ENCODE peak calls at places on chromosomes 5 and 9, in four cellular contexts. M is lower lobe of right lung, H is body of pancreas, Y is fibroblast of lung. P is an unnamed sample. For H3K9me3, H3K27me3 and H3K36me3, the result is how much of the 10 kb centered on the place peaks cover.

GRCh38 chr5:11902304-11902703 is 1.9 kb downstream of the CTNND2 start:
- DNase-seq in M (no peak), H (peak), Y (no peak), P (no peak)

GRCh38 chr5:87260604-87261200 is 7.0 kb upstream of the RASA1 start:
- DNase-seq in M (no peak), H (no peak), Y (no peak), P (no peak)

GRCh38 chr5:76175051-76175666 is 92.0 kb downstream of the SV2C start:
- DNase-seq in M (no peak), H (peak), Y (peak), P (peak)

GRCh38 chr5:148956632-148957385 is 106.1 kb downstream of the SH3TC2 start:
- DNase-seq in M (no peak), H (peak), Y (peak), P (no peak)

GRCh38 chr5:82719368-82719767 is 357.8 kb downstream of the TMEM167A start:
- DNase-seq in M (no peak), H (no peak), Y (peak), P (peak)

GRCh38 chr5:82734291-82734690 is 342.9 kb downstream of the TMEM167A start:
- DNase-seq in M (no peak), H (no peak), Y (peak), P (no peak)

GRCh38 chr5:170648546-170648945 is 135.0 kb upstream of the GABRP start:
- DNase-seq in M (no peak), H (no peak), Y (no peak), P (peak)

GRCh38 chr5:173919443-173919842 is 31.3 kb downstream of the CPEB4 start:
- DNase-seq in M (no peak), H (no peak), Y (peak), P (no peak)

GRCh38 chr9:107360098-107360497 is 77.0 kb downstream of the RAD23B start:
- DNase-seq in M (no peak), H (no peak), Y (peak), P (no peak)

GRCh38 chr9:133380734-133381133 is 4.6 kb downstream of the STKLD1 start:
- DNase-seq in M (no peak), H (no peak), Y (no peak), P (no peak)

GRCh38 chr5:150987746-150988145 is 32.6 kb upstream of the GPX3 start:
- DNase-seq in M (no peak), H (no peak), Y (no peak), P (no peak)

GRCh38 chr5:54867310-54867944 is 118.0 kb downstream of the ESM1 start:
- DNase-seq in M (no peak), H (no peak), Y (peak), P (no peak)

GRCh38 chr5:149257875-149258705 is 13.6 kb upstream of the AFAP1L1 start:
- DNase-seq in M (no peak), H (no peak), Y (peak), P (peak)

GRCh38 chr5:128764910-128765309 is 200.4 kb upstream of the SLC27A6 start:
- DNase-seq in M (no peak), H (no peak), Y (no peak), P (peak)

GRCh38 chr9:31615964-31616363 is 768.5 kb upstream of the ACO1 start:
- DNase-seq in M (no peak), H (no peak), Y (no peak), P (no peak)

GRCh38 chr9:87464110-87464991 is 33.3 kb upstream of the DAPK1 start:
- DNase-seq in M (no peak), H (no peak), Y (peak), P (peak)

GRCh38 chr9:89593776-89594427 is 10.9 kb upstream of the GADD45G start:
- DNase-seq in M (peak), H (peak), Y (peak), P (peak)

GRCh38 chr5:1701194-1701593 is 98.4 kb downstream of the MRPL36 start:
- DNase-seq in M (no peak), H (no peak), Y (no peak), P (no peak)

GRCh38 chr5:10691826-10692785 is 68.9 kb downstream of the DAP start:
- DNase-seq in M (no peak), H (no peak), Y (peak), P (no peak)

GRCh38 chr5:34669931-34670516 is 13.9 kb downstream of the RAI14 start:
- DNase-seq in M (no peak), H (peak), Y (no peak), P (no peak)

GRCh38 chr5:10633271-10634049 is 69.6 kb downstream of the ANKRD33B start:
- DNase-seq in M (no peak), H (no peak), Y (no peak), P (no peak)

GRCh38 chr5:52043543-52043942 is 660.3 kb downstream of the ISL1 start:
- DNase-seq in M (no peak), H (no peak), Y (no peak), P (no peak)

GRCh38 chr5:58818515-58818914 is 235.6 kb downstream of the RAB3C start:
- DNase-seq in M (no peak), H (no peak), Y (no peak), P (no peak)

GRCh38 chr5:41736641-41737040 is 133.6 kb downstream of the OXCT1 start:
- DNase-seq in M (no peak), H (no peak), Y (peak), P (no peak)

GRCh38 chr5:68803881-68804319 is 289.9 kb upstream of the SLC30A5 start:
- DNase-seq in M (no peak), H (no peak), Y (no peak), P (no peak)

GRCh38 chr5:144566747-144567415 is 396.2 kb downstream of the KCTD16 start:
- DNase-seq in M (no peak), H (no peak), Y (peak), P (peak)

GRCh38 chr5:174798411-174798930 is 74.1 kb downstream of the MSX2 start:
- DNase-seq in M (no peak), H (no peak), Y (peak), P (no peak)

GRCh38 chr9:21995652-21996275 is 1.2 kb downstream of the CDKN2B-AS1 start:
- DNase-seq in M (peak), H (peak), Y (peak), P (no peak)

GRCh38 chr5:72584466-72584865 is 77.3 kb upstream of the ZNF366 start:
- DNase-seq in M (no peak), H (no peak), Y (no peak), P (no peak)

GRCh38 chr9:97474373-97474925 is 27.0 kb upstream of the TMOD1 start:
- DNase-seq in M (no peak), H (no peak), Y (peak), P (no peak)

GRCh38 chr9:113536166-113536482 is 72.6 kb downstream of the RGS3 start:
- DNase-seq in M (no peak), H (no peak), Y (no peak), P (no peak)

DNA sequence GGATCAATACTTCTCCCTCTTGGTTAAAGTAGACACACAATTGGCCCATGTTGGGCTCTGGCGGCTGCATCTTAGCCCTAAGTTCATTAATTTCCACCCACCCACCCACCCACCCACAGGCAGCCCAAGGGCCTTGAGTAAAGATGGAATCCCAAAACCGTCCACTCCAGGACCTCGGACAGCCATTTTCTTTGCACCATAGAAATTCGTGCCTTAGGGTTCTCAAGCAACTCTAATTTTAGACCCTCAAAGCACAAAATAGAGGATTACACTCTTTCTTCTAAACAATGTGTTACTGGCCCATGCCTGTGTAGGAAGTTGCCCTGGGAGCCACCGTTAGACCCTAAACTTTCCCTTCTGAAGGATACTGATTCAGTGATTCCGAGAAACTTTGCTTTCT is 568.5 kb downstream of the IRX1 start:
- DNase-seq in M (no peak), H (no peak), Y (no peak), P (no peak)
- H3K9me3 ChIP-seq in M (under half), H (under half), Y (under half), P (under half)

DNA sequence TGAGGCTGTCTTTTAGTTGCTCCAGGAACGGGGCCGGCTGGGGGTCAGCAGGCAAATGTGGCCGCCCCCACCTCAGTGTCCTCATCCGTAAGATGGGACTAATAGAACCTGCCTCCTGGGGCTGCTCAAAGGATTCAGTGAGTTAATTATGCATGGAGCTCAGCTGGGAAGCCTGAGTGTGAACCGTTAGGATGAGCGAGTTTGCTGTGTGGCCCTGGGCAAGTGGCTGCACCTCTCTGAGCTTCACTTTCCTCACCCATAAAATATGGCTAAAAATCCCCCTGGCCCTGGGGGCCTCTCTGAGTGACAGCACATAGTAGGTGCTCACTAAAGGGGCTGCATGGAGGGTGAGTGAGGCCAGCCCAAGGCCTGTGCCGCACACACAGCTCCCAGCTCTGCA is 17.9 kb downstream of the ASS1 start:
- DNase-seq in M (no peak), H (no peak), Y (no peak), P (no peak)
- H3K27me3 ChIP-seq in M (under half), H (under half), Y (under half), P (under half)

DNA sequence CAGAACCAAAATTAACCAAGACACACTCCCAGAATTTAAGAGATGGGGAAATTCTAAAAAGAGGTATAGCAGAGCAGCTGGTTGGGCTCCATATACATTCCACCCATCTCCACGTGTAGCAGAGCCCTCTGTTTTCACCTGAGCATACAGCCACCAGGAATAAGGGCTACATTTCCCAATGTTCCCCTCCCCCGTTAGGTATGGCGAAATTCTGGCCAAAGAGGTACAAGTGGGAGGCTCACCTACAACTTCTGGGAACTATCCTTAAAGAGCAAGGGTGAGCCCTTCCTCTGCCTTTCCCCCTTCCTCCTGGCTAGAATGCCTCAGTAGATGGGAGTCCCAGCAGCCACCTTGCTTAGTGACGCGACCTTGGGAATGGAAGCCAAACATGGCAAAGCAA is 5.3 kb upstream of the SAP30L start:
- DNase-seq in M (no peak), H (no peak), Y (no peak), P (no peak)
- H3K36me3 ChIP-seq in M (half or more), H (under half), Y (under half), P (under half)

GRCh38 chr5:178460598-178461425 is 129.4 kb downstream of the COL23A1 start:
- DNase-seq in M (peak), H (peak), Y (no peak), P (peak)
- H3K9me3 ChIP-seq in M (under half), H (under half), Y (under half), P (under half)

DNA sequence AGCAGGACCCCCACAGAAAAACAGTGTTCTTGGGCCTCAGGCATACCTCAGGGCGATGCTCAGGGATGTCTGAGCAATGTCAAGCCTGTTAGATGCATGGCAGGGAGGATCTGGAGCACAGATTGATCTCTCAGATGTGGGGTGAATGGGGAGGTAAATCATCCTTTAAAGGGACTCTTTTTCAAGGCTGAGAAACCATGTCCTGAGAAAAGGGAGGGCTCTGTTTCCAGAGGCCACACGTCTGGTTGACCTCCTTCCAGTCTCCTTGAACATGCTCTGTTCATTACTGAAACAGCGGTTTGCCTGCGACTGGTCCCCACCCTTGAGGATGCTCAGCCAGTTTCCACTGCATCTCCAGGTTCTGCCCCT is 135.7 kb downstream of the AOPEP start:
- DNase-seq in M (no peak), H (no peak), Y (no peak), P (no peak)
- H3K27me3 ChIP-seq in M (under half), H (under half), Y (under half), P (under half)

GRCh38 chr5:90654235-90654634 is 95.6 kb downstream of the ADGRV1 start:
- DNase-seq in M (no peak), H (no peak), Y (no peak), P (no peak)
- H3K36me3 ChIP-seq in M (under half), H (under half), Y (under half), P (under half)

DNA sequence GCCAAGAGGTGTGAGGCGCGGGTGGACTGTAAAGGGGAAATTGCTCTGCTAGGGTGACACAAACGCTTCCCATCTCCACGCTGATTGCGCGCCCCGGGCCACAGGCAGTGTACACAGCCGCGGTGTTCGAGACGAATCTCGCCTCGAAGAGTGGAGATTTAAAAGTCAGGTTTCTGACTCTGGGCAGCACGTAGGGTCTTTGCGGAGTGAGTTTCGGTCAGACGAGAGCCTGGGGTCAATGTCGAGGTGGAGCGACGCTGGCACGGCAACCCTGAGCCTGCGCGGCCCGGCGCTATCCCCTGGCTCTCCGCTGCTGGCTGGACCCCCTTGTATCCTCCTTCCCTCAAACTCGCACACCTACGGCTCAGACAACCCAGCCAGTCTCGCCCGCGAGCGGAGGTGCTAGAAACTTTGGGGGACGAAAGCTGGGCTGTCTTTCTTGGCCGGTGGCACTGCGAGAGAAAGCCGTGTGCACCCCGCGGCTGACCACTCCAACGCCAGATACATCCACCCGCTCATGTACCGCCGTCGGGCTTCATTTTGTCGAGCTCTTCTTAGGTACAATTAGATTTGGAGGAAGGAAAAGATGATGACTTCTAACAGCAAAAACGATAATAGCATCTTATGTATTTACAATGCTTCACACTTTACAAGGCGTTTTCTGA is 5.4 kb upstream of the FOXB2 start:
- DNase-seq in M (no peak), H (no peak), Y (no peak), P (no peak)
- H3K9me3 ChIP-seq in M (under half), H (under half), Y (under half), P (under half)

GRCh38 chr5:109837226-109837861 is 147.6 kb downstream of the MAN2A1 start:
- DNase-seq in M (no peak), H (no peak), Y (no peak), P (no peak)

GRCh38 chr5:109830955-109831502 is 141.3 kb downstream of the MAN2A1 start:
- DNase-seq in M (no peak), H (no peak), Y (peak), P (no peak)

GRCh38 chr5:109838157-109838556 is 148.4 kb downstream of the MAN2A1 start:
- DNase-seq in M (no peak), H (no peak), Y (no peak), P (no peak)

GRCh38 chr5:109836280-109836679 is 146.6 kb downstream of the MAN2A1 start:
- DNase-seq in M (no peak), H (no peak), Y (no peak), P (no peak)

DNA sequence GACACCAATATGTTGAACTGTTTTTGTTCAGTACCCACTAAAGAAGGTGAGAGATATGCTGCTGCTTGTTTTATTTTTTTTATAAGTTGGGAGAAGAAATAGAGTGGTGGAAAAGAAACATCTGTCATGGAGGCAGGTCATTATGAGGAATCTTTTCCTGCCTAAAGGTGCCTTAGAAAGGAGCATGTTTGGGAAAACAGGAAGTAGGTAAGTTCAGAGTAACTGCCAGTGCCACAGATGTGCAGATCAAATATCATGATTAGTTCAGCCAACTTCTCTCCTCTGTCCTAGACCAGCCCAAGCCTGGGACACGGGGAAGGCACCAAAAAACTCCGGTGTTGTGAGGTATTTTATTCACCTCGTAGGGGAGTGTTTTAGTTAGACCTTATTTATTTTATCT is 144.2 kb downstream of the MAN2A1 start:
- DNase-seq in M (no peak), H (no peak), Y (peak), P (no peak)
- H3K27me3 ChIP-seq in M (under half), H (under half), Y (under half), P (under half)

GRCh38 chr9:35560625-35561337 is 44.3 kb upstream of the TESK1 start:
- DNase-seq in M (no peak), H (no peak), Y (no peak), P (no peak)
- H3K36me3 ChIP-seq in M (half or more), H (under half), Y (under half), P (half or more)

P was measured in MG63.